ENCODE peak calls at places on chromosomes 3 and 15, in eight cellular contexts. G is breast epithelium, E is SK-N-SH, R is transverse colon, A is HCT116, H is stomach, Q is GM23338, D is spleen. C is an unnamed sample.

GRCh38 chr3:101091489-101091888 is 98.3 kb upstream of the ABI3BP start:
- DNase-seq in G (no peak), E (no peak), R (no peak), A (peak; percentile 22), H (no peak), Q (peak; percentile 60), D (no peak), C (no peak)

GRCh38 chr3:23071306-23071705 is 131.8 kb upstream of the UBE2E2 start:
- DNase-seq in G (no peak), E (no peak), R (no peak), A (no peak), H (no peak), Q (no peak), D (no peak), C (no peak)

GRCh38 chr15:73637527-73637926 is 4.3 kb upstream of the NPTN start:
- DNase-seq in G (no peak), E (no peak), R (no peak), A (no peak), H (no peak), Q (peak; percentile 44), D (no peak), C (no peak)

GRCh38 chr15:23440596-23440995 is 6.4 kb downstream of the GOLGA6L2 start:
- DNase-seq in G (no peak), E (no peak), R (no peak), A (no peak), H (no peak), Q (no peak), D (no peak), C (no peak)

GRCh38 chr3:49790626-49791411 is 4.5 kb upstream of the IP6K1 start:
- DNase-seq in G (no peak), E (peak; percentile 41), R (no peak), A (no peak), H (no peak), Q (no peak), D (peak; percentile 51), C (no peak)

GRCh38 chr3:164458986-164459385 is 619.3 kb downstream of the SI start:
- DNase-seq in G (no peak), E (no peak), R (no peak), A (no peak), H (no peak), Q (no peak), D (no peak), C (no peak)

GRCh38 chr3:195895078-195895899 is 13.1 kb downstream of the TNK2 start:
- DNase-seq in G (no peak), E (peak; percentile 84), R (peak; percentile 65), A (peak; percentile 37), H (peak; percentile 52), Q (peak; percentile 60), D (peak; percentile 94), C (no peak)

GRCh38 chr3:74067296-74067695 is 442.6 kb upstream of the PDZRN3 start:
- DNase-seq in G (no peak), E (no peak), R (no peak), A (no peak), H (peak; percentile 35), Q (peak; percentile 27), D (no peak), C (no peak)

GRCh38 chr3:143311096-143311495 is 191.5 kb downstream of the CHST2 start:
- DNase-seq in G (no peak), E (no peak), R (no peak), A (no peak), H (no peak), Q (no peak), D (no peak), C (no peak)

GRCh38 chr15:69663982-69664381 is 211.4 kb downstream of the RPLP1 start:
- DNase-seq in G (no peak), E (no peak), R (no peak), A (no peak), H (no peak), Q (no peak), D (no peak), C (no peak)

GRCh38 chr3:134459506-134460041 is 26.2 kb downstream of the ANAPC13 start:
- DNase-seq in G (no peak), E (no peak), R (no peak), A (no peak), H (no peak), Q (no peak), D (no peak), C (no peak)

GRCh38 chr3:63167113-63167512 is 111.0 kb upstream of the SYNPR start:
- DNase-seq in G (no peak), E (no peak), R (no peak), A (no peak), H (no peak), Q (no peak), D (no peak), C (no peak)

GRCh38 chr3:110341047-110341446 is 730.6 kb upstream of the NECTIN3 start:
- DNase-seq in G (no peak), E (no peak), R (no peak), A (no peak), H (no peak), Q (no peak), D (no peak), C (no peak)

GRCh38 chr3:87228316-87228715 is 1.2 kb downstream of the CHMP2B start:
- DNase-seq in G (no peak), E (no peak), R (no peak), A (no peak), H (no peak), Q (no peak), D (no peak), C (no peak)
- H3K4me3 ChIP-seq in G (peak overlapping the region; percentile 94), E (peak overlapping the region; percentile 98), R (peak overlapping the region; percentile 82), A (peak overlapping the region; percentile 96), H (peak overlapping the region; percentile 90), Q (peak overlapping the region; percentile 95), D (peak overlapping the region; percentile 61), C (peak overlapping the region; percentile 92)

DNA sequence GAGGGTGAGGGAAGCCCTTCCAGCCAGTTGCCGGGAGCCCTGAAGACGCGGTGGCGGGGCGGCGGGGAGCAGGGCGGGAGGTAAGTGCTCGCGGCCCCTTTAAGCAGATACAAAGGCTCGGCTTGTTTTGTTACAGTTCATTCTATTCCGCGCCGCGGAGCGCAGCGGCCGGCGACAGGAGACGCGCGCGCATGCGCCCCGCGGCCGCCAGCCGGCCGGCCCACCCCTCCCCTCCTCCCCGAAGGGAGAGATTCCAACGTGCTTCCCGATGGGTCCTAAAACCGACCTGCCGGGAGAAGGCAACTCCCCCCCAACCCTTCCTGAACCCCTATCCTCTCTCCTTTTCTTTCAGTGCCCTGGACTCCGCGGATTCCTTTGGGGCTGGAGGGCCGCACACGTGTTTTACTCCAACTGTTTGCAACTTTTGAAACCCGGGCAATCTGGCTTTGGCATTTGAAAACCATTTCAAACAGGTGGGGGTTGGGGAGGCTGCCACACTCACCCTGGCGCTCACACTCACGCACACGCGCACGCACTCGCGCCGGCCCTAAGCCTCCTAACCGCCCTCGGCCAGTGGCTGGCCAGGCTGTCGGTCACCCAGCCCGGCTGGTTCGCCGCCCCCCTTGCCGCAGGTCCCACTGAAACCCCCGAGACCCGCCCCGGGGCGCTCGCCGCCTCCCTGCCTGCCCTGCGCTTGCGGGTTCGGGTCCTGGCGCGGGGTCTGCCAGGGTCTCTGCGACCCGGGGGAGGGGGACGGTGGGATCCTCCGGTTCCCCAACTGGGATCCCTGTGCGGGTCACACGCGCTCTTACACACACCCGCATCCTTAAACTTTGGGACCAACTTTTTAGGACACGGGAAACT is at the start of gene MAGI1:
- DNase-seq in G (peak; percentile 88), E (peak; percentile 98), R (peak; percentile 91), A (peak; percentile 88), H (peak; percentile 92), Q (peak; percentile 97), D (peak; percentile 83), C (peak; percentile 91)
- TF ChIP-seq POLR2AphosphoS5 in G (peak; percentile 39), E (peak; percentile 23), R (peak; percentile 60), A (peak; percentile 53), H (peak; percentile 63), Q (peak; percentile 50), D (peak; percentile 91), C (no peak)

GRCh38 chr3:102756706-102757105 is 321.9 kb downstream of the ZPLD1 start:
- DNase-seq in G (no peak), E (no peak), R (no peak), A (no peak), H (no peak), Q (no peak), D (no peak), C (no peak)

DNA sequence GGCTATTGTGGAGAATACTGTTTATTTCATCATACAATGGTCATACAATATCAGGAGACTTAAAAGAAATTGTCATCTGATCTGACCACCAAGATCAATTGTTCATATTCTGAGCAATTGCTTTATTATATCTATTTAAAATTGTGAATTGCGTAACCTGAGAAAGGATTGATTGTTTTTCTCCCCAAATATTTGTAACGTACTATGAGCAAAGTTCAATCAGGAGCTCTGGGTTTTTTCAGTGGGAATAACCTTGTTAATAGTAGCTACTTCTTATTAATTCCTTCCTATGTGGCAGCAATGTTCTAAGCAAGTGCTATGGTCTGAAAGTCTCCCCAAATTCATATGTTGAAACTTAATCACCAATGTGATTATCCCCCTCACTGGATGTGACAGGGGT is 323.1 kb downstream of the ZPLD1 start:
- DNase-seq in G (no peak), E (no peak), R (no peak), A (no peak), H (no peak), Q (no peak), D (no peak), C (no peak)
- TF ChIP-seq CTCF in G (no peak), E (no peak), R (no peak), A (no peak), H (no peak), Q (no peak), D (no peak), C (no peak)

GRCh38 chr3:139657936-139658335 is 19.8 kb downstream of the NMNAT3 start:
- DNase-seq in G (no peak), E (no peak), R (no peak), A (no peak), H (no peak), Q (no peak), D (no peak), C (no peak)

GRCh38 chr3:139654637-139655365 is 23.0 kb downstream of the NMNAT3 start:
- DNase-seq in G (no peak), E (no peak), R (no peak), A (no peak), H (no peak), Q (no peak), D (no peak), C (no peak)

GRCh38 chr3:139653582-139653981 is 24.2 kb downstream of the NMNAT3 start:
- DNase-seq in G (no peak), E (no peak), R (no peak), A (no peak), H (no peak), Q (no peak), D (no peak), C (peak; percentile 66)

GRCh38 chr3:139657434-139657833 is 20.3 kb downstream of the NMNAT3 start:
- DNase-seq in G (no peak), E (no peak), R (no peak), A (no peak), H (no peak), Q (no peak), D (no peak), C (no peak)

DNA sequence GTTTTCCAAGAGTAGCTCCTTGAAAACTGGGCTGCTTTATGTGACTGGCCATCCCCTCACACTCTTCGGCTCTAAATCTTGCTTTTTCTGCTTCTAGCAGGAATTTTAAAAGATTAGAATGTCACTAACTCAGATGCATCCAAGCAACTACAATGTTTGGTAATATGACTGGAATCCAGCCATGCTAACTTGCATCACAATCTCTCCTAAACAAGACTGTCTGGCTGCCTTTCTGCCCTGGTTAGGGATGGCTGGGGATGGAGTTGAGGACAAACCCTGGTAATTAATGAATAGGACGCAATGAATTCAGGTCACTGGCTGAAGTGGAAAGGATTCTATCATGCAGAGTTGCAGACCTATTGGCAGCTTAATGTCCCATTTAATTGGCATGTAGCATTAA is 21.9 kb downstream of the NMNAT3 start:
- DNase-seq in G (no peak), E (no peak), R (no peak), A (no peak), H (no peak), Q (no peak), D (no peak), C (no peak)
- H3K4me3 ChIP-seq in G (no peak overlapping the region), E (no peak overlapping the region), R (no peak overlapping the region), A (no peak overlapping the region), H (no peak overlapping the region), Q (no peak overlapping the region), D (no peak overlapping the region), C (no peak overlapping the region)

C was measured in suprapubic skin.